ENCODE peak calls at places on chromosomes 6 and 20, in ten cellular contexts. K is A549; U is right cardiac atrium; J is activated CD4-positive, CD25-positive, alpha-beta regulatory T cell; R is T-helper 2 cell; H is nephron progenitor cell; O is nucleus accumbens; C is GM12865; P is mesendoderm; B is cerebellum. X is an unnamed sample.

GRCh38 chr6:17397764-17398194 is 4.4 kb downstream of the CAP2 start:
- DNase-seq in C (no peak), K (no peak), U (no peak), H (no peak), P (no peak), J (no peak), R (no peak), O (no peak), B (no peak), X (no peak)

GRCh38 chr20:43389839-43390626 is 67.7 kb upstream of the SRSF6 start:
- DNase-seq in R (no peak), H (peak), B (no peak), P (no peak), U (peak), O (no peak), C (no peak), K (no peak), J (no peak), X (peak)

GRCh38 chr6:33869826-33870423 is 66.1 kb upstream of the MLN start:
- DNase-seq in U (peak), J (no peak), H (no peak), P (peak), C (no peak), R (no peak), O (no peak), K (no peak), B (no peak), X (no peak)

GRCh38 chr20:39338977-39339376 is 376.8 kb downstream of the DHX35 start:
- DNase-seq in J (no peak), C (peak), H (no peak), U (peak), K (no peak), P (peak), O (no peak), B (no peak), R (no peak), X (no peak)

GRCh38 chr6:10151144-10151915 is 263.5 kb downstream of the TFAP2A start:
- DNase-seq in O (no peak), R (no peak), U (no peak), P (no peak), K (no peak), J (no peak), H (no peak), C (no peak), B (no peak), X (no peak)

GRCh38 chr6:168355716-168356522 is 36.3 kb upstream of the DACT2 start:
- DNase-seq in O (no peak), P (peak), U (peak), R (no peak), B (no peak), H (peak), C (no peak), K (peak), J (no peak), X (peak)

GRCh38 chr6:154430494-154430919 is 73.9 kb upstream of the IPCEF1 start:
- DNase-seq in U (no peak), O (no peak), H (no peak), C (no peak), K (no peak), R (no peak), P (no peak), J (no peak), B (no peak), X (no peak)

GRCh38 chr20:17327185-17327780 is 100.4 kb downstream of the PCSK2 start:
- DNase-seq in J (no peak), B (peak), H (peak), R (no peak), P (no peak), C (no peak), K (no peak), O (no peak), U (no peak), X (no peak)

GRCh38 chr20:47099749-47100515 is 205.3 kb downstream of the EYA2 start:
- DNase-seq in H (no peak), B (no peak), K (no peak), O (no peak), P (no peak), U (peak), R (no peak), J (no peak), C (no peak), X (no peak)

GRCh38 chr6:51495016-51495805 is 592.2 kb downstream of the PKHD1 start:
- DNase-seq in J (no peak), B (no peak), P (peak), R (no peak), H (no peak), O (peak), K (no peak), U (no peak), C (no peak), X (no peak)

GRCh38 chr20:3933126-3933684 is 44.0 kb downstream of the PANK2 start:
- DNase-seq in O (no peak), C (no peak), K (no peak), R (no peak), B (no peak), U (no peak), P (no peak), J (no peak), H (no peak), X (peak)

GRCh38 chr20:62984666-62985065 is 22.1 kb downstream of the BHLHE23 start:
- DNase-seq in K (no peak), R (no peak), P (no peak), U (no peak), H (no peak), J (no peak), O (peak), C (no peak), B (peak), X (no peak)

GRCh38 chr20:20824924-20825584 is 112.6 kb upstream of the RALGAPA2 start:
- DNase-seq in C (peak), U (peak), B (peak), P (peak), J (peak), H (peak), K (peak), O (peak), R (no peak), X (peak)

GRCh38 chr6:126170875-126171489 is 168.9 kb upstream of the CENPW start:
- DNase-seq in B (no peak), R (no peak), K (peak), C (peak), U (no peak), H (no peak), J (no peak), P (peak), O (no peak), X (peak)

GRCh38 chr6:43772571-43773049 is 2.6 kb downstream of the VEGFA start:
- DNase-seq in P (peak), U (no peak), R (no peak), O (peak), B (no peak), C (peak), H (peak), K (no peak), J (no peak), X (peak)

GRCh38 chr6:4732691-4733315 is 43.4 kb upstream of the CDYL start:
- DNase-seq in K (peak), R (no peak), P (peak), U (peak), C (no peak), B (no peak), O (no peak), J (no peak), H (peak), X (peak)

GRCh38 chr6:109738200-109738599 is 47.1 kb downstream of the FIG4 start:
- DNase-seq in B (no peak), R (no peak), O (no peak), P (no peak), J (no peak), U (no peak), K (no peak), H (no peak), C (no peak), X (no peak)

GRCh38 chr6:44665143-44665542 is 277.6 kb downstream of the CDC5L start:
- DNase-seq in O (no peak), R (no peak), U (no peak), C (no peak), K (no peak), H (no peak), P (no peak), J (no peak), B (no peak), X (no peak)

GRCh38 chr6:46072866-46073265 is 56.9 kb upstream of the ENPP4 start:
- DNase-seq in C (no peak), J (no peak), U (no peak), P (no peak), B (no peak), O (no peak), H (no peak), R (no peak), K (no peak), X (no peak)

GRCh38 chr20:44832724-44833123 is 22.4 kb upstream of the RIMS4 start:
- DNase-seq in P (peak), O (peak), R (no peak), C (no peak), K (no peak), U (no peak), H (peak), J (no peak), B (peak), X (no peak)

GRCh38 chr20:57986776-57987175 is 241.7 kb downstream of the ANKRD60 start:
- DNase-seq in P (no peak), R (no peak), O (no peak), C (no peak), B (no peak), H (no peak), K (no peak), J (no peak), U (no peak), X (no peak)

GRCh38 chr6:89787660-89788338 is 31.8 kb downstream of the MDN1 start:
- DNase-seq in H (no peak), J (no peak), R (no peak), K (no peak), U (no peak), B (no peak), C (no peak), O (no peak), P (no peak), X (no peak)

GRCh38 chr6:110352603-110353303 is 5.4 kb downstream of the METTL24 start:
- DNase-seq in B (no peak), R (no peak), K (no peak), C (no peak), U (no peak), J (no peak), H (no peak), P (no peak), O (no peak), X (no peak)

GRCh38 chr6:144190593-144190992 is 40.3 kb downstream of the STX11 start:
- DNase-seq in H (no peak), J (no peak), P (no peak), K (no peak), C (no peak), U (no peak), O (no peak), R (no peak), B (no peak), X (no peak)

GRCh38 chr6:46306429-46306828 is 135.6 kb upstream of the ENPP5 start:
- DNase-seq in U (no peak), C (no peak), B (no peak), K (no peak), H (no peak), J (no peak), R (no peak), P (no peak), O (no peak), X (no peak)

GRCh38 chr20:32983459-32984112 is 20.6 kb downstream of the SUN5 start:
- DNase-seq in B (no peak), H (no peak), J (no peak), U (no peak), R (no peak), P (no peak), C (no peak), O (no peak), K (no peak), X (no peak)

GRCh38 chr6:129212081-129212480 is 329.1 kb downstream of the LAMA2 start:
- DNase-seq in K (no peak), J (no peak), C (no peak), P (no peak), U (no peak), H (no peak), B (no peak), O (no peak), R (no peak), X (no peak)

GRCh38 chr6:4950849-4951533 is 52.8 kb downstream of the RPP40 start:
- DNase-seq in K (peak), P (no peak), O (no peak), U (no peak), B (no peak), R (no peak), C (no peak), H (no peak), J (no peak), X (peak)

GRCh38 chr20:39066464-39066863 is 104.3 kb downstream of the DHX35 start:
- DNase-seq in K (no peak), J (no peak), U (no peak), P (peak), H (peak), O (no peak), R (no peak), B (no peak), C (no peak), X (no peak)

GRCh38 chr6:161486326-161486725 is 212.5 kb upstream of the AGPAT4 start:
- DNase-seq in J (no peak), K (peak), H (no peak), R (no peak), C (no peak), U (no peak), B (no peak), P (peak), O (no peak), X (no peak)

GRCh38 chr6:28643017-28643740 is 117.5 kb downstream of the GPX5 start:
- DNase-seq in H (peak), P (peak), U (no peak), C (peak), O (no peak), J (no peak), K (no peak), B (no peak), R (no peak), X (peak)

GRCh38 chr20:14312001-14312400 is 25.4 kb downstream of the FLRT3 start:
- DNase-seq in O (no peak), J (no peak), C (no peak), P (peak), U (no peak), K (no peak), R (no peak), H (no peak), B (no peak), X (no peak)

GRCh38 chr6:160160450-160160849 is 38.8 kb downstream of the SLC22A1 start:
- DNase-seq in B (no peak), O (no peak), H (no peak), U (no peak), J (no peak), C (no peak), P (no peak), K (no peak), R (no peak), X (no peak)

GRCh38 chr20:59403261-59403961 is 103.0 kb downstream of the EDN3 start:
- DNase-seq in R (peak), O (no peak), H (peak), U (peak), K (peak), J (peak), P (peak), B (peak), C (peak), X (peak)

GRCh38 chr6:45289751-45290514 is 38.2 kb upstream of the RUNX2 start:
- DNase-seq in H (no peak), O (no peak), B (no peak), J (no peak), C (no peak), K (no peak), U (no peak), R (no peak), P (no peak), X (no peak)

GRCh38 chr6:154689654-154690053 is 43.6 kb upstream of the SCAF8 start:
- DNase-seq in R (no peak), C (no peak), J (no peak), B (no peak), K (no peak), U (no peak), P (no peak), H (no peak), O (no peak), X (no peak)

GRCh38 chr6:98824163-98824906 is 10.0 kb upstream of the POU3F2 start:
- DNase-seq in H (peak), P (peak), O (peak), B (no peak), U (no peak), K (no peak), C (no peak), J (no peak), R (no peak), X (no peak)

X was measured in erythroblast.